ENCODE peak calls at places on chromosomes 13 and 19, in four cellular contexts. V is K562, M is GM12878, I is HepG2. Q is an unnamed sample.

GRCh38 chr19:10013834-10014618 is 743 bp downstream of the RDH8 start:
- DNase-seq in V (no peak), M (no peak), I (no peak), Q (no peak)

GRCh38 chr19:1355258-1355973 is 28.3 kb upstream of the NDUFS7 start:
- DNase-seq in M (no peak), V (peak), I (no peak), Q (no peak)

GRCh38 chr19:17073869-17074627 is 1.2 kb downstream of the HAUS8 start:
- DNase-seq in I (no peak), V (peak), M (no peak), Q (no peak)

GRCh38 chr13:74243637-74244526 is 109.7 kb upstream of the KLF12 start:
- DNase-seq in I (no peak), V (no peak), M (no peak), Q (no peak)

GRCh38 chr13:24042710-24043440 is 117.6 kb upstream of the SPATA13 start:
- DNase-seq in I (no peak), M (no peak), V (no peak), Q (no peak)

GRCh38 chr13:25541434-25542123 is 169.8 kb downstream of the ATP8A2 start:
- DNase-seq in V (peak), I (no peak), M (no peak), Q (no peak)

GRCh38 chr19:576768-577438 is 4.5 kb downstream of the BSG start:
- DNase-seq in V (no peak), M (no peak), I (no peak), Q (no peak)

GRCh38 chr19:33186431-33186830 is 7.7 kb upstream of the LRP3 start:
- DNase-seq in I (no peak), M (no peak), V (no peak), Q (no peak)

GRCh38 chr19:58571575-58571947 is 1.6 kb downstream of the MZF1 start:
- DNase-seq in I (no peak), M (no peak), V (no peak), Q (no peak)

GRCh38 chr19:7257148-7258041 is 36.8 kb downstream of the INSR start:
- DNase-seq in V (peak), M (no peak), I (peak), Q (no peak)

GRCh38 chr13:51230473-51231105 is 8.4 kb downstream of the FAM124A start:
- DNase-seq in V (no peak), I (no peak), M (no peak), Q (no peak)

GRCh38 chr19:18839465-18840287 is 7.9 kb downstream of the UPF1 start:
- DNase-seq in M (no peak), V (no peak), I (peak), Q (no peak)

GRCh38 chr19:35295792-35296462 is 4.0 kb downstream of the MAG start:
- DNase-seq in M (no peak), I (no peak), V (peak), Q (no peak)

GRCh38 chr19:18878858-18879578 is 16.9 kb downstream of the CERS1 start:
- DNase-seq in I (no peak), V (no peak), M (no peak), Q (no peak)

GRCh38 chr13:35687336-35687735 is 210.8 kb upstream of the MAB21L1 start:
- DNase-seq in V (no peak), I (no peak), M (no peak), Q (no peak)

GRCh38 chr19:12703056-12703455 is 6.6 kb upstream of the FBXW9 start:
- DNase-seq in M (no peak), I (peak), V (peak), Q (no peak)

GRCh38 chr19:4781851-4782250 is 9.7 kb upstream of the FEM1A start:
- DNase-seq in I (no peak), V (no peak), M (no peak), Q (no peak)

GRCh38 chr19:18603958-18604819 is 2.4 kb downstream of the CRLF1 start:
- DNase-seq in V (no peak), I (no peak), M (no peak), Q (no peak)

GRCh38 chr19:5997371-5997770 is 19.4 kb upstream of the RANBP3 start:
- DNase-seq in I (no peak), V (no peak), M (no peak), Q (no peak)

GRCh38 chr13:39016789-39017188 is 21.1 kb downstream of the PROSER1 start:
- DNase-seq in V (peak), I (peak), M (no peak), Q (peak)

GRCh38 chr19:17762505-17763229 is 11.4 kb downstream of the FCHO1 start:
- DNase-seq in I (peak), V (peak), M (no peak), Q (peak)

GRCh38 chr19:30665449-30665848 is 293.3 kb downstream of the ZNF536 start:
- DNase-seq in M (no peak), V (no peak), I (no peak), Q (no peak)

GRCh38 chr19:30667227-30667626 is 295.0 kb downstream of the ZNF536 start:
- DNase-seq in M (no peak), V (no peak), I (no peak), Q (no peak)

GRCh38 chr19:30662211-30662861 is 290.2 kb downstream of the ZNF536 start:
- DNase-seq in I (peak), V (no peak), M (no peak), Q (no peak)

GRCh38 chr19:30666301-30666803 is 294.2 kb downstream of the ZNF536 start:
- DNase-seq in I (peak), V (peak), M (no peak), Q (peak)

GRCh38 chr19:30664358-30665058 is 292.3 kb downstream of the ZNF536 start:
- DNase-seq in M (no peak), V (peak), I (peak), Q (no peak)
- TF ChIP-seq POLR2AphosphoS2 in M (no peak), V (no peak), I (no peak), Q (no peak)

DNA sequence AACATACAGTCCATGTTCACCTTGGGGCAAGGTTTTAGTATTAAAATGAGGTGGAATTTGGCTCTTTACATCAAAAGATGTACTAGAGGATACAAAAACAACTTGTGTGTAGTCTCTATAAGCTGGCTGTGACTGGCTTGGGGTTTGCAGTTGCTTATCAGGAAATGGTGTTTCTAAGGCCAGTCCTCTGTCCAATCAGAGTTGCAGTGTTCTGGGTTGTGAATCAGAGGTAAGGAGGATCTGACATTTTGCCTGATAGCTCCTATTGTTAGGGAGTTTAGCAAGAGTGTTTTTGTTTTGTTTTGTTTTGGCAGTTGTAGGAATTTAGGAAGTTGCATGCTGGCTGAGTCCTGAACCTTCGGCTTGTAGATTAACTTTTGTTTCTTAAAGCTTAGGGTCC is 20.1 kb upstream of the ESD start:
- DNase-seq in V (no peak), M (no peak), I (no peak), Q (no peak)
- TF ChIP-seq POLR2AphosphoS2 in V (no peak), M (no peak), I (no peak), Q (no peak)

DNA sequence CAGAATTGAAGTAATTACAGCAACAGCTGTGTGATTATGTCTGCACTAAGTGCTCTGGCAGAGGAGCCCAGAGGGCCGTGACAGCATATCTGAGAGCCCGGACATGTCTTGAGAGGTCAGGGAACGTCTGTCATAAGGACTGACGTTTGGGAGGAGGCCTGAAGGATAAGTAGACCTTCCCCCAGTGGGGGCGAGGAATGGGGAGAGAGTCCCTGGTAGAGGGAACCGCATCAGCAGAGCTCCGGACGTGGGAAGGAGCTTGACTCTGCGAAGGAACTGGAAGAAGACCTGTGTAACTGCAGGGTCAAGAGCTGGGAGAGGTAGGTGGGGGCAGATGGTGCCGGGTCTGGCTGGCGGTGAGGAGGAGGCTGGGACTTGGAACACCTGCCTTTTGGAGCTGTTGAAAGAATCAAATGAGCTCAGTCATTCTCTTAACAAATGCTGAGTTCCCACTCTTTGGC is 130.2 kb downstream of the SIPA1L3 start:
- DNase-seq in M (no peak), I (no peak), V (peak), Q (no peak)
- TF ChIP-seq POLR2AphosphoS2 in M (no peak), I (no peak), V (no peak), Q (no peak)

GRCh38 chr19:45115809-45116615 is 23.0 kb downstream of the PPP1R37 start:
- DNase-seq in I (no peak), V (no peak), M (no peak), Q (no peak)
- TF ChIP-seq POLR2AphosphoS2 in I (no peak), V (no peak), M (no peak), Q (no peak)

DNA sequence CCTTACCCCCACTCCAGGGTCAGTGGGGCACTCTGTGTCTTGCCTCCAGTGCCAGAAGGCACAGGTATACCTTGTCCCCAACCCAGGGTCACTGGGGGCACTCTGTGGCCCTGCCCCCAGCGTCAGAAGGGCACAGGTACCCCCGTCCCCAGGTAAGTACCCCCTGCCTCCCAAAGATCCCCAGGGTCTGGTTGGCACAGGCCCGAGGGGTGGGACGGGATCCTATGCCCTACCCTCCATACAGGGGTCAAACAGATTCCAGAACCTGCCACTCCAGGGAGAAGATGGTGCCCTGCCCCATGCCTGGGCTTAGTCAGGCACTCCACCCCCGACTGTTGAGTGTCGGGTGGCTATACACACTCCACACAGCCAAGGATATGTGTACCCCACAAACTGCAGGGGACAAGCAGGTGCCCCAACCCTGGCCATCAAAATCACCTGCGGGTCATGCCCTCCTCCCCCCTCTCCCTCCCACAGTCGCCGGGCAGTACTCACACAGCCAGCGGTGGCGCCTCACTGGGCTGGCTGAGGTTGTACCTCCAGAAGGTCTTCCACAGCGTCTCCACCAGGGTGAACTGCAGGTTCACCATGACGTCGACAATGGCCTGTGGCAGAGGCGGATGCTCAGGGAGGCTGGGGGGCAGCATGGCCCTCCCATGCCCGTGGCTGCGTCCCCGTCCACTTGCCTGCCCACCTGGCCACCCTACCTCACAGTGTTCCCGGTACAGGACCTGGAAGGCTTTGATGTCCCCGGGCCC is 13.8 kb downstream of the DCAF15 start:
- DNase-seq in M (no peak), V (no peak), I (no peak), Q (no peak)
- TF ChIP-seq POLR2AphosphoS2 in M (no peak), V (no peak), I (no peak), Q (no peak)

Q was measured in A549.